ENCODE peak calls at places on chromosomes 4 and X, in nine cellular contexts. One of them, this sample, is unnamed.

GRCh38 chrX:46647251-46647650 is 73.7 kb downstream of the CHST7 start:
- DNase-seq in PC-3: no peak
- DNase-seq in mammary epithelial cell: no peak
- DNase-seq in CD8-positive, alpha-beta memory T cell: no peak
- DNase-seq in kidney: no peak
- DNase-seq in Peyer's patch: no peak
- DNase-seq in pancreas: no peak
- DNase-seq in endodermal cell: no peak
- DNase-seq in psoas muscle: no peak
- DNase-seq in this sample: no peak

GRCh38 chrX:151754042-151754419 is 19.5 kb downstream of the CNGA2 start:
- DNase-seq in PC-3: peak; percentile 59
- DNase-seq in mammary epithelial cell: peak; percentile 79
- DNase-seq in CD8-positive, alpha-beta memory T cell: no peak
- DNase-seq in kidney: no peak
- DNase-seq in Peyer's patch: no peak
- DNase-seq in pancreas: peak; percentile 63
- DNase-seq in endodermal cell: peak; percentile 55
- DNase-seq in psoas muscle: peak; percentile 23
- DNase-seq in this sample: no peak

GRCh38 chr4:13548059-13548983 is 4.0 kb upstream of the NKX3-2 start:
- DNase-seq in PC-3: peak; percentile 22
- DNase-seq in mammary epithelial cell: no peak
- DNase-seq in CD8-positive, alpha-beta memory T cell: no peak
- DNase-seq in kidney: peak; percentile 61
- DNase-seq in Peyer's patch: no peak
- DNase-seq in pancreas: no peak
- DNase-seq in endodermal cell: no peak
- DNase-seq in psoas muscle: no peak
- DNase-seq in this sample: no peak

GRCh38 chr4:89913623-89914022 is 19.0 kb downstream of the MMRN1 start:
- DNase-seq in PC-3: no peak
- DNase-seq in mammary epithelial cell: no peak
- DNase-seq in CD8-positive, alpha-beta memory T cell: no peak
- DNase-seq in kidney: no peak
- DNase-seq in Peyer's patch: no peak
- DNase-seq in pancreas: no peak
- DNase-seq in endodermal cell: no peak
- DNase-seq in psoas muscle: no peak
- DNase-seq in this sample: no peak

GRCh38 chr4:169940460-169940859 is 85.7 kb downstream of the MFAP3L start:
- DNase-seq in PC-3: no peak
- DNase-seq in mammary epithelial cell: no peak
- DNase-seq in CD8-positive, alpha-beta memory T cell: no peak
- DNase-seq in kidney: no peak
- DNase-seq in Peyer's patch: no peak
- DNase-seq in pancreas: no peak
- DNase-seq in endodermal cell: peak; percentile 72
- DNase-seq in psoas muscle: no peak
- DNase-seq in this sample: no peak

GRCh38 chr4:80043534-80043933 is 29.5 kb downstream of the ANTXR2 start:
- DNase-seq in PC-3: no peak
- DNase-seq in mammary epithelial cell: no peak
- DNase-seq in CD8-positive, alpha-beta memory T cell: no peak
- DNase-seq in kidney: no peak
- DNase-seq in Peyer's patch: no peak
- DNase-seq in pancreas: no peak
- DNase-seq in endodermal cell: no peak
- DNase-seq in psoas muscle: no peak
- DNase-seq in this sample: no peak

GRCh38 chr4:119025916-119026661 is 109.5 kb upstream of the MYOZ2 start:
- DNase-seq in PC-3: peak; percentile 60
- DNase-seq in mammary epithelial cell: peak; percentile 84
- DNase-seq in CD8-positive, alpha-beta memory T cell: no peak
- DNase-seq in kidney: no peak
- DNase-seq in Peyer's patch: no peak
- DNase-seq in pancreas: no peak
- DNase-seq in endodermal cell: no peak
- DNase-seq in psoas muscle: peak; percentile 34
- DNase-seq in this sample: peak; percentile 70

GRCh38 chr4:47486306-47486705 is 1.2 kb downstream of the ATP10D start:
- DNase-seq in PC-3: no peak
- DNase-seq in mammary epithelial cell: no peak
- DNase-seq in CD8-positive, alpha-beta memory T cell: no peak
- DNase-seq in kidney: no peak
- DNase-seq in Peyer's patch: no peak
- DNase-seq in pancreas: no peak
- DNase-seq in endodermal cell: no peak
- DNase-seq in psoas muscle: no peak
- DNase-seq in this sample: no peak

GRCh38 chr4:116959045-116959444 is 126.3 kb downstream of the TRAM1L1 start:
- DNase-seq in PC-3: no peak
- DNase-seq in mammary epithelial cell: no peak
- DNase-seq in CD8-positive, alpha-beta memory T cell: no peak
- DNase-seq in kidney: no peak
- DNase-seq in Peyer's patch: no peak
- DNase-seq in pancreas: no peak
- DNase-seq in endodermal cell: no peak
- DNase-seq in psoas muscle: no peak
- DNase-seq in this sample: no peak

GRCh38 chrX:86047174-86047991 is at the start of gene CHM:
- DNase-seq in PC-3: peak; percentile 80
- DNase-seq in mammary epithelial cell: peak; percentile 78
- DNase-seq in CD8-positive, alpha-beta memory T cell: peak; percentile 49
- DNase-seq in kidney: peak; percentile 68
- DNase-seq in Peyer's patch: peak; percentile 69
- DNase-seq in pancreas: peak; percentile 66
- DNase-seq in endodermal cell: peak; percentile 85
- DNase-seq in psoas muscle: peak; percentile 38
- DNase-seq in this sample: peak; percentile 78

GRCh38 chr4:1512738-1513660 is 106.8 kb upstream of the NKX1-1 start:
- DNase-seq in PC-3: peak; percentile 41
- DNase-seq in mammary epithelial cell: no peak
- DNase-seq in CD8-positive, alpha-beta memory T cell: peak; percentile 18
- DNase-seq in kidney: peak; percentile 73
- DNase-seq in Peyer's patch: no peak
- DNase-seq in pancreas: peak; percentile 56
- DNase-seq in endodermal cell: peak; percentile 89
- DNase-seq in psoas muscle: peak; percentile 42
- DNase-seq in this sample: peak; percentile 87

GRCh38 chr4:108851346-108851745 is 88.5 kb upstream of the ETNPPL start:
- DNase-seq in PC-3: no peak
- DNase-seq in mammary epithelial cell: no peak
- DNase-seq in CD8-positive, alpha-beta memory T cell: no peak
- DNase-seq in kidney: no peak
- DNase-seq in Peyer's patch: no peak
- DNase-seq in pancreas: no peak
- DNase-seq in endodermal cell: no peak
- DNase-seq in psoas muscle: no peak
- DNase-seq in this sample: no peak

GRCh38 chr4:98421106-98421505 is 159.9 kb downstream of the RAP1GDS1 start:
- DNase-seq in PC-3: no peak
- DNase-seq in mammary epithelial cell: no peak
- DNase-seq in CD8-positive, alpha-beta memory T cell: no peak
- DNase-seq in kidney: no peak
- DNase-seq in Peyer's patch: no peak
- DNase-seq in pancreas: no peak
- DNase-seq in endodermal cell: no peak
- DNase-seq in psoas muscle: no peak
- DNase-seq in this sample: no peak

GRCh38 chrX:39753296-39753996 is 344.3 kb downstream of the BCOR start:
- DNase-seq in PC-3: no peak
- DNase-seq in mammary epithelial cell: peak; percentile 34
- DNase-seq in CD8-positive, alpha-beta memory T cell: no peak
- DNase-seq in kidney: no peak
- DNase-seq in Peyer's patch: no peak
- DNase-seq in pancreas: peak; percentile 73
- DNase-seq in endodermal cell: peak; percentile 82
- DNase-seq in psoas muscle: no peak
- DNase-seq in this sample: peak; percentile 69

GRCh38 chr4:110754726-110755125 is 131.8 kb upstream of the PITX2 start:
- DNase-seq in PC-3: no peak
- DNase-seq in mammary epithelial cell: no peak
- DNase-seq in CD8-positive, alpha-beta memory T cell: no peak
- DNase-seq in kidney: no peak
- DNase-seq in Peyer's patch: no peak
- DNase-seq in pancreas: no peak
- DNase-seq in endodermal cell: no peak
- DNase-seq in psoas muscle: no peak
- DNase-seq in this sample: no peak

GRCh38 chr4:1446502-1447153 is 40.4 kb upstream of the NKX1-1 start:
- DNase-seq in PC-3: no peak
- DNase-seq in mammary epithelial cell: no peak
- DNase-seq in CD8-positive, alpha-beta memory T cell: no peak
- DNase-seq in kidney: no peak
- DNase-seq in Peyer's patch: no peak
- DNase-seq in pancreas: no peak
- DNase-seq in endodermal cell: no peak
- DNase-seq in psoas muscle: no peak
- DNase-seq in this sample: no peak

GRCh38 chr4:107600456-107600855 is 119.6 kb downstream of the PAPSS1 start:
- DNase-seq in PC-3: no peak
- DNase-seq in mammary epithelial cell: no peak
- DNase-seq in CD8-positive, alpha-beta memory T cell: no peak
- DNase-seq in kidney: no peak
- DNase-seq in Peyer's patch: no peak
- DNase-seq in pancreas: no peak
- DNase-seq in endodermal cell: no peak
- DNase-seq in psoas muscle: no peak
- DNase-seq in this sample: no peak

GRCh38 chr4:181796502-181796901 is 446.7 kb upstream of the TENM3 start:
- DNase-seq in PC-3: no peak
- DNase-seq in mammary epithelial cell: peak; percentile 98
- DNase-seq in CD8-positive, alpha-beta memory T cell: no peak
- DNase-seq in kidney: no peak
- DNase-seq in Peyer's patch: no peak
- DNase-seq in pancreas: no peak
- DNase-seq in endodermal cell: no peak
- DNase-seq in psoas muscle: no peak
- DNase-seq in this sample: peak; percentile 24

GRCh38 chr4:115331241-115331640 is 217.8 kb upstream of the NDST4 start:
- DNase-seq in PC-3: no peak
- DNase-seq in mammary epithelial cell: no peak
- DNase-seq in CD8-positive, alpha-beta memory T cell: no peak
- DNase-seq in kidney: no peak
- DNase-seq in Peyer's patch: no peak
- DNase-seq in pancreas: no peak
- DNase-seq in endodermal cell: no peak
- DNase-seq in psoas muscle: no peak
- DNase-seq in this sample: no peak

DNA sequence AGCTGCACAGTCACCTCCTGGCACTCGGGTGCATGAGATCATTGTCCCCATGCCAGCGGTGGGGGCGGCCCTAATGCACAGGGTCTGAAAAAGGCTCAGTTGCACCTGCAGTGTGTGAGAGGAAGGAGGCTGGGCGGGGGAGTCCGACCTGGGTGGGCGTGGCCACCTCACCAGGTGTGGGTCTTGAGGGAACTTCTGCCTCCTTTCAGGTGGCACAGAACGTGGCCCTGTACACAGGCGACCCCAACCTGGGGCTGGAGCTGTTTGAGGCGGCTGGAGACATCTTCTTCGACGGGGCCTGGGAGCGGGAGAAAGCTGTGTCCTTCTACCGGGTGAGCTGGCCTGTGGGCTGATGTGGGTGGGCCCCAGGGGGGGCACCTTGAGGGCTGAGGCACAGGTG is 34.3 kb upstream of the HTRA3 start:
- DNase-seq in PC-3: no peak
- DNase-seq in mammary epithelial cell: no peak
- DNase-seq in CD8-positive, alpha-beta memory T cell: no peak
- DNase-seq in kidney: no peak
- DNase-seq in Peyer's patch: peak; percentile 27
- DNase-seq in pancreas: no peak
- DNase-seq in endodermal cell: no peak
- DNase-seq in psoas muscle: no peak
- DNase-seq in this sample: no peak
- H3K4me1 ChIP-seq in PC-3: no peaks in the 10 kb centered on the region
- H3K4me1 ChIP-seq in mammary epithelial cell: no peaks in the 10 kb centered on the region
- H3K4me1 ChIP-seq in CD8-positive, alpha-beta memory T cell: no peaks in the 10 kb centered on the region
- H3K4me1 ChIP-seq in kidney: no peaks in the 10 kb centered on the region
- H3K4me1 ChIP-seq in Peyer's patch: no peaks in the 10 kb centered on the region
- H3K4me1 ChIP-seq in pancreas: no peaks in the 10 kb centered on the region
- H3K4me1 ChIP-seq in endodermal cell: no peaks in the 10 kb centered on the region
- H3K4me1 ChIP-seq in psoas muscle: no peaks in the 10 kb centered on the region
- H3K4me1 ChIP-seq in this sample: peaks cover 12% of the 10 kb centered on the region

GRCh38 chr4:184636144-184636543 is 13.1 kb downstream of the CASP3 start:
- DNase-seq in PC-3: no peak
- DNase-seq in mammary epithelial cell: no peak
- DNase-seq in CD8-positive, alpha-beta memory T cell: no peak
- DNase-seq in kidney: no peak
- DNase-seq in Peyer's patch: no peak
- DNase-seq in pancreas: no peak
- DNase-seq in endodermal cell: no peak
- DNase-seq in psoas muscle: no peak
- DNase-seq in this sample: no peak
- H3K36me3 ChIP-seq in PC-3: peaks cover 3% of the 10 kb centered on the region
- H3K36me3 ChIP-seq in mammary epithelial cell: peaks cover 19% of the 10 kb centered on the region
- H3K36me3 ChIP-seq in CD8-positive, alpha-beta memory T cell: peaks cover 33% of the 10 kb centered on the region
- H3K36me3 ChIP-seq in kidney: peaks cover 10% of the 10 kb centered on the region
- H3K36me3 ChIP-seq in Peyer's patch: no peaks in the 10 kb centered on the region
- H3K36me3 ChIP-seq in pancreas: no peaks in the 10 kb centered on the region
- H3K36me3 ChIP-seq in endodermal cell: peaks cover 82% of the 10 kb centered on the region
- H3K36me3 ChIP-seq in psoas muscle: peaks cover 78% of the 10 kb centered on the region
- H3K36me3 ChIP-seq in this sample: peaks cover 3% of the 10 kb centered on the region

DNA sequence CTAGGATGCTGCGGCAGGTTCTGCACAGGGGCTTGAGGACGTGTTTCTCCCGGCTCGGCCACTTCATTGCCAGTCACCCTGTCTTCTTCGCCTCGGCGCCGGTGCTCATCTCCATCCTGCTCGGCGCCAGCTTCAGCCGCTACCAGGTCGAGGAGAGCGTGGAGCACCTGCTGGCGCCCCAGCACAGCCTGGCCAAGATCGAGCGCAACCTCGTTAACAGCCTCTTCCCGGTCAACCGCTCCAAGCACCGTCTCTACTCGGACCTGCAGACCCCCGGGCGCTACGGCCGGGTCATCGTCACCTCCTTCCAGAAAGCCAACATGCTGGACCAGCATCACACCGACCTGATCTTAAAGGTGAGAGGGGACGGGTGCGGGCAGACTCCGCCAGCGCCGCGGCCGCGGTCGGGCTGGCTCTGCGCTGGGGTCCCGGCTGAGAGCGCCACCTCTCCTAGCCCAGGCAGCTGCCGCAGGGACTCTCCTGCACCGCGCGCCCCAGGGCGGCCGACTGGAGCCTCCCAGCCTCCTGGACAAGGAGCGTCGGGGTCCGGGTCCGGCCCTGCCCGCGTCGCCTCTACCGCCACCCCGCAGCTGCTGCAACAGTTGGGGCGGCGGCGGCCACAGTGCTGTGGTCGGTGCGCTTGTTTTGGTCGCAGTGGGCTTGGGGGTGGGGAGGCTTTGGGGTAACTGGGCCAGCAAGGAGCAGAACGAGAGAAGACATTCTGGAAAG is 386 bp downstream of the PTCHD1 start:
- DNase-seq in PC-3: no peak
- DNase-seq in mammary epithelial cell: no peak
- DNase-seq in CD8-positive, alpha-beta memory T cell: no peak
- DNase-seq in kidney: no peak
- DNase-seq in Peyer's patch: no peak
- DNase-seq in pancreas: no peak
- DNase-seq in endodermal cell: peak; percentile 79
- DNase-seq in psoas muscle: no peak
- DNase-seq in this sample: peak; percentile 27
- H3K4me3 ChIP-seq in PC-3: no peak overlapping the region
- H3K4me3 ChIP-seq in mammary epithelial cell: no peak overlapping the region
- H3K4me3 ChIP-seq in CD8-positive, alpha-beta memory T cell: no peak overlapping the region
- H3K4me3 ChIP-seq in kidney: no peak overlapping the region
- H3K4me3 ChIP-seq in Peyer's patch: no peak overlapping the region
- H3K4me3 ChIP-seq in pancreas: peak overlapping the region; percentile 33
- H3K4me3 ChIP-seq in endodermal cell: peak overlapping the region; percentile 66
- H3K4me3 ChIP-seq in psoas muscle: peak overlapping the region; percentile 48
- H3K4me3 ChIP-seq in this sample: peak overlapping the region; percentile 36

GRCh38 chr4:26365537-26366150 is 44.8 kb downstream of the RBPJ start:
- DNase-seq in PC-3: no peak
- DNase-seq in mammary epithelial cell: no peak
- DNase-seq in CD8-positive, alpha-beta memory T cell: no peak
- DNase-seq in kidney: no peak
- DNase-seq in Peyer's patch: no peak
- DNase-seq in pancreas: no peak
- DNase-seq in endodermal cell: no peak
- DNase-seq in psoas muscle: no peak
- DNase-seq in this sample: no peak
- H3K4me1 ChIP-seq in PC-3: peaks cover 18% of the 10 kb centered on the region
- H3K4me1 ChIP-seq in mammary epithelial cell: peaks cover 10% of the 10 kb centered on the region
- H3K4me1 ChIP-seq in CD8-positive, alpha-beta memory T cell: peaks cover 11% of the 10 kb centered on the region
- H3K4me1 ChIP-seq in kidney: no peaks in the 10 kb centered on the region
- H3K4me1 ChIP-seq in Peyer's patch: no peaks in the 10 kb centered on the region
- H3K4me1 ChIP-seq in pancreas: peaks cover 21% of the 10 kb centered on the region
- H3K4me1 ChIP-seq in endodermal cell: peaks cover 11% of the 10 kb centered on the region
- H3K4me1 ChIP-seq in psoas muscle: peaks cover 13% of the 10 kb centered on the region
- H3K4me1 ChIP-seq in this sample: no peaks in the 10 kb centered on the region

This sample was measured in hepatocyte.